ENCODE peak calls at places on chromosomes 4 and X, in seven cellular contexts. One of them, this sample, is unnamed.

GRCh38 chr4:176988226-176988625 is 195.5 kb upstream of the VEGFC start:
- DNase-seq in endothelial cell: no peak
- DNase-seq in mesothelial cell of epicardium: no peak
- DNase-seq in skeletal muscle cell: peak; percentile 89
- DNase-seq in NCI-H345: no peak
- DNase-seq in AG20443: peak; percentile 83
- DNase-seq in H54: peak; percentile 12
- DNase-seq in this sample: peak; percentile 72

GRCh38 chr4:155722336-155722735 is 36.5 kb upstream of the GUCY1B1 start:
- DNase-seq in NCI-H345: no peak
- DNase-seq in H54: no peak
- DNase-seq in AG20443: no peak
- DNase-seq in mesothelial cell of epicardium: no peak
- DNase-seq in endothelial cell: no peak
- DNase-seq in skeletal muscle cell: no peak
- DNase-seq in this sample: no peak

GRCh38 chrX:148552775-148553174 is 52.4 kb downstream of the AFF2 start:
- DNase-seq in NCI-H345: no peak
- DNase-seq in H54: no peak
- DNase-seq in skeletal muscle cell: no peak
- DNase-seq in AG20443: no peak
- DNase-seq in mesothelial cell of epicardium: no peak
- DNase-seq in endothelial cell: no peak
- DNase-seq in this sample: no peak

GRCh38 chrX:128928636-128929035 is 594.7 kb downstream of the SMARCA1 start:
- DNase-seq in mesothelial cell of epicardium: no peak
- DNase-seq in endothelial cell: no peak
- DNase-seq in skeletal muscle cell: no peak
- DNase-seq in AG20443: no peak
- DNase-seq in H54: no peak
- DNase-seq in NCI-H345: no peak
- DNase-seq in this sample: no peak

GRCh38 chr4:102477657-102478056 is 23.5 kb upstream of the NFKB1 start:
- DNase-seq in H54: no peak
- DNase-seq in skeletal muscle cell: no peak
- DNase-seq in AG20443: peak; percentile 24
- DNase-seq in endothelial cell: no peak
- DNase-seq in mesothelial cell of epicardium: no peak
- DNase-seq in NCI-H345: no peak
- DNase-seq in this sample: no peak

GRCh38 chr4:114109776-114110175 is 130.3 kb upstream of the ARSJ start:
- DNase-seq in H54: no peak
- DNase-seq in endothelial cell: no peak
- DNase-seq in skeletal muscle cell: no peak
- DNase-seq in mesothelial cell of epicardium: no peak
- DNase-seq in NCI-H345: no peak
- DNase-seq in AG20443: no peak
- DNase-seq in this sample: no peak

GRCh38 chr4:127240721-127241120 is 392.0 kb upstream of the INTU start:
- DNase-seq in skeletal muscle cell: no peak
- DNase-seq in endothelial cell: no peak
- DNase-seq in NCI-H345: no peak
- DNase-seq in H54: no peak
- DNase-seq in mesothelial cell of epicardium: no peak
- DNase-seq in AG20443: peak; percentile 22
- DNase-seq in this sample: no peak

GRCh38 chrX:72243472-72243871 is 4.6 kb upstream of the ERCC6L start:
- DNase-seq in skeletal muscle cell: no peak
- DNase-seq in H54: no peak
- DNase-seq in NCI-H345: no peak
- DNase-seq in mesothelial cell of epicardium: no peak
- DNase-seq in endothelial cell: no peak
- DNase-seq in AG20443: peak; percentile 15
- DNase-seq in this sample: no peak

GRCh38 chr4:151753056-151753455 is 7.8 kb downstream of the GATB start:
- DNase-seq in H54: no peak
- DNase-seq in skeletal muscle cell: peak; percentile 15
- DNase-seq in AG20443: no peak
- DNase-seq in NCI-H345: no peak
- DNase-seq in mesothelial cell of epicardium: no peak
- DNase-seq in endothelial cell: no peak
- DNase-seq in this sample: no peak

GRCh38 chr4:20370284-20370683 is 118.6 kb downstream of the SLIT2 start:
- DNase-seq in NCI-H345: no peak
- DNase-seq in AG20443: no peak
- DNase-seq in mesothelial cell of epicardium: no peak
- DNase-seq in skeletal muscle cell: peak; percentile 31
- DNase-seq in H54: no peak
- DNase-seq in endothelial cell: no peak
- DNase-seq in this sample: no peak

GRCh38 chrX:97294016-97294415 is 410.3 kb downstream of the RPA4 start:
- DNase-seq in endothelial cell: no peak
- DNase-seq in skeletal muscle cell: no peak
- DNase-seq in NCI-H345: no peak
- DNase-seq in H54: no peak
- DNase-seq in mesothelial cell of epicardium: no peak
- DNase-seq in AG20443: no peak
- DNase-seq in this sample: no peak

GRCh38 chr4:46219872-46220271 is 96.0 kb upstream of the GABRG1 start:
- DNase-seq in H54: no peak
- DNase-seq in skeletal muscle cell: no peak
- DNase-seq in NCI-H345: no peak
- DNase-seq in mesothelial cell of epicardium: no peak
- DNase-seq in endothelial cell: no peak
- DNase-seq in AG20443: no peak
- DNase-seq in this sample: no peak

GRCh38 chr4:78610546-78611214 is 59.1 kb downstream of the ANXA3 start:
- DNase-seq in AG20443: no peak
- DNase-seq in H54: no peak
- DNase-seq in skeletal muscle cell: no peak
- DNase-seq in NCI-H345: no peak
- DNase-seq in endothelial cell: no peak
- DNase-seq in mesothelial cell of epicardium: no peak
- DNase-seq in this sample: no peak

GRCh38 chr4:3388461-3389185 is 53.1 kb upstream of the HGFAC start:
- DNase-seq in H54: no peak
- DNase-seq in endothelial cell: no peak
- DNase-seq in skeletal muscle cell: peak; percentile 37
- DNase-seq in NCI-H345: no peak
- DNase-seq in mesothelial cell of epicardium: no peak
- DNase-seq in AG20443: peak; percentile 80
- DNase-seq in this sample: peak; percentile 97

This sample was measured in kidney glomerular epithelial cell.